ENCODE peak calls at places on chromosomes 11 and 22, in ten cellular contexts. I, L, R, F, N, C, X, D, P and J are unnamed samples.

GRCh38 chr11:86383314-86383713 is 8.6 kb downstream of the CCDC81 start:
- DNase-seq in L (no peak), N (no peak), D (no peak), X (no peak), R (no peak), P (no peak), I (no peak), C (no peak), F (no peak), J (no peak)

GRCh38 chr11:76074178-76075112 is 131.9 kb downstream of the WNT11 start:
- DNase-seq in P (no peak), L (no peak), X (no peak), F (no peak), D (peak; percentile 75), I (no peak), N (peak; percentile 39), C (no peak), R (no peak), J (no peak)

GRCh38 chr11:22957890-22958289 is 97.6 kb upstream of the CCDC179 start:
- DNase-seq in X (no peak), I (no peak), P (no peak), D (no peak), L (no peak), F (no peak), R (no peak), N (no peak), C (no peak), J (peak; percentile 99)

GRCh38 chr11:35974878-35975578 is 31.2 kb downstream of the LDLRAD3 start:
- DNase-seq in I (no peak), D (no peak), X (no peak), N (no peak), P (peak; percentile 59), L (no peak), C (no peak), R (no peak), F (no peak), J (peak; percentile 93)

GRCh38 chr11:12489246-12489772 is 111.9 kb downstream of the PARVA start:
- DNase-seq in R (no peak), F (no peak), C (no peak), I (no peak), P (no peak), D (no peak), L (no peak), X (no peak), N (no peak), J (no peak)

GRCh38 chr11:85854212-85854556 is 999 bp upstream of the CCDC83 start:
- DNase-seq in P (no peak), L (no peak), I (no peak), X (no peak), F (no peak), N (no peak), D (no peak), C (no peak), R (no peak), J (no peak)

GRCh38 chr11:65382804-65383368 is 440 bp upstream of the SLC25A45 start:
- DNase-seq in P (no peak), C (no peak), I (no peak), F (peak; percentile 94), D (no peak), X (no peak), R (no peak), N (no peak), L (peak; percentile 90), J (peak; percentile 95)

GRCh38 chr11:1437500-1437899 is 47.8 kb downstream of the BRSK2 start:
- DNase-seq in N (peak; percentile 88), P (no peak), D (no peak), R (peak; percentile 44), I (no peak), X (no peak), L (no peak), F (no peak), C (no peak), J (no peak)

GRCh38 chr22:37228106-37229011 is 15.7 kb downstream of the RAC2 start:
- DNase-seq in X (no peak), P (no peak), I (no peak), F (no peak), L (no peak), R (no peak), C (no peak), N (peak; percentile 74), D (no peak), J (no peak)

GRCh38 chr22:28911777-28912669 is 28.7 kb downstream of the ZNRF3 start:
- DNase-seq in D (no peak), L (no peak), C (no peak), N (peak; percentile 62), P (no peak), I (no peak), F (no peak), R (no peak), X (peak; percentile 22), J (no peak)

GRCh38 chr11:65219930-65220213 is 38.1 kb downstream of the CAPN1 start:
- DNase-seq in R (no peak), P (no peak), C (no peak), D (no peak), N (peak; percentile 12), I (no peak), L (no peak), X (no peak), F (no peak), J (no peak)

GRCh38 chr11:45922425-45923082 is at the start of gene LARGE2:
- DNase-seq in L (no peak), F (peak; percentile 66), C (peak; percentile 60), D (no peak), I (no peak), N (no peak), X (no peak), P (no peak), R (peak; percentile 72), J (peak; percentile 60)

GRCh38 chr22:20107951-20108756 is 7.8 kb upstream of the RANBP1 start:
- DNase-seq in L (no peak), F (peak; percentile 46), D (no peak), N (no peak), R (no peak), I (no peak), C (no peak), P (no peak), X (no peak), J (no peak)

GRCh38 chr22:24391836-24392217 is 35.6 kb upstream of the ADORA2A start:
- DNase-seq in D (peak; percentile 60), F (no peak), C (no peak), X (no peak), P (no peak), L (no peak), N (peak; percentile 70), I (no peak), R (no peak), J (no peak)

GRCh38 chr22:31083377-31083768 is 2.3 kb downstream of the SMTN start:
- DNase-seq in L (peak; percentile 92), R (no peak), N (no peak), X (no peak), I (no peak), P (peak; percentile 58), F (no peak), C (no peak), D (no peak), J (peak; percentile 15)

GRCh38 chr11:93728792-93729128 is 12.5 kb downstream of the TAF1D start:
- DNase-seq in C (no peak), N (no peak), P (no peak), L (no peak), D (no peak), F (no peak), R (no peak), X (no peak), I (no peak), J (no peak)

GRCh38 chr11:65793144-65793581 is 6.3 kb downstream of the OVOL1 start:
- DNase-seq in P (peak; percentile 75), L (peak; percentile 23), D (no peak), N (no peak), X (no peak), F (peak; percentile 84), R (no peak), I (no peak), C (no peak), J (peak; percentile 74)

GRCh38 chr11:111531156-111531555 is 9.4 kb upstream of the LAYN start:
- DNase-seq in N (no peak), R (no peak), C (no peak), F (no peak), D (no peak), P (no peak), I (no peak), X (no peak), L (no peak), J (no peak)

GRCh38 chr11:64879226-64879900 is 942 bp upstream of the EHD1 start:
- DNase-seq in L (no peak), R (no peak), I (no peak), D (peak; percentile 26), C (peak; percentile 76), P (no peak), F (peak; percentile 70), X (no peak), N (no peak), J (peak; percentile 17)

GRCh38 chr11:60700689-60701508 is 1.5 kb downstream of the MS4A8 start:
- DNase-seq in N (peak; percentile 0), F (no peak), L (peak; percentile 88), I (no peak), D (peak; percentile 24), X (no peak), P (peak; percentile 74), R (peak; percentile 49), C (no peak), J (no peak)

GRCh38 chr11:69839516-69839915 is 20.3 kb upstream of the FGF3 start:
- DNase-seq in N (no peak), F (peak; percentile 25), P (no peak), I (no peak), R (no peak), D (no peak), X (peak; percentile 74), C (peak; percentile 39), L (no peak), J (no peak)